ENCODE peak calls at places on chromosomes 12 and 14, in seven cellular contexts. P is Panc1, Q is SK-N-SH, Y is HCT116, V is HepG2, C is GM12878, M is K562. X is an unnamed sample.

GRCh38 chr12:21998782-21999181 is 47.2 kb upstream of the CMAS start:
- DNase-seq in M (no peak), V (no peak), Y (no peak), P (no peak), Q (no peak), C (no peak), X (no peak)

GRCh38 chr12:106128526-106129430 is 10.0 kb downstream of the NUAK1 start:
- DNase-seq in P (no peak), Q (no peak), V (no peak), Y (no peak), C (no peak), M (no peak), X (no peak)

GRCh38 chr12:113757223-113758002 is 208.7 kb downstream of the RBM19 start:
- DNase-seq in V (no peak), P (no peak), C (no peak), Y (peak; percentile 4), Q (no peak), M (no peak), X (no peak)

GRCh38 chr12:130762319-130762675 is 46.2 kb upstream of the RIMBP2 start:
- DNase-seq in M (no peak), Y (no peak), Q (no peak), C (no peak), P (no peak), V (no peak), X (no peak)

GRCh38 chr12:2117541-2117940 is 64.8 kb downstream of the CACNA1C start:
- DNase-seq in M (no peak), Q (no peak), P (no peak), C (no peak), Y (no peak), V (no peak), X (no peak)

GRCh38 chr12:9869307-9870161 is at the start of gene CLEC2B:
- DNase-seq in P (no peak), C (peak; percentile 40), Q (no peak), M (no peak), V (no peak), Y (no peak), X (no peak)

GRCh38 chr12:19959353-19959752 is 409.0 kb upstream of the PDE3A start:
- DNase-seq in Q (no peak), V (no peak), M (no peak), P (no peak), C (no peak), Y (no peak), X (no peak)

GRCh38 chr14:24535737-24536136 is 27.7 kb upstream of the CMA1 start:
- DNase-seq in V (no peak), P (no peak), Y (no peak), Q (no peak), C (no peak), M (no peak), X (no peak)

GRCh38 chr12:115149279-115149678 is 465.3 kb upstream of the TBX3 start:
- DNase-seq in M (no peak), Y (no peak), C (no peak), Q (no peak), V (no peak), P (no peak), X (no peak)

GRCh38 chr12:54019111-54019811 is 9.0 kb upstream of the HOXC6 start:
- DNase-seq in M (peak; percentile 42), V (no peak), Q (no peak), P (no peak), C (no peak), Y (no peak), X (peak; percentile 68)

GRCh38 chr12:1800646-1801284 is 19.6 kb upstream of the LRTM2 start:
- DNase-seq in V (peak; percentile 37), P (no peak), Y (no peak), M (no peak), C (no peak), Q (peak; percentile 68), X (no peak)

GRCh38 chr12:6917491-6918231 is 3.3 kb downstream of the ENO2 start:
- DNase-seq in M (no peak), Y (no peak), Q (no peak), C (no peak), P (no peak), V (no peak), X (no peak)

GRCh38 chr12:62900686-62901272 is 34.2 kb downstream of the PPM1H start:
- DNase-seq in V (peak; percentile 91), Y (no peak), P (no peak), M (no peak), C (no peak), Q (no peak), X (no peak)

GRCh38 chr12:50442178-50442908 is 41.7 kb downstream of the LARP4 start:
- DNase-seq in M (no peak), P (no peak), C (no peak), Q (no peak), Y (no peak), V (no peak), X (no peak)

GRCh38 chr12:53174881-53175491 is 5.5 kb upstream of the ZNF740 start:
- DNase-seq in M (peak; percentile 22), P (no peak), V (peak; percentile 94), Q (no peak), Y (no peak), C (no peak), X (no peak)

GRCh38 chr14:20455355-20456300 is 602 bp downstream of the APEX1 start:
- DNase-seq in Y (no peak), C (no peak), Q (peak; percentile 80), M (peak; percentile 58), V (no peak), P (no peak), X (no peak)

GRCh38 chr14:68283378-68284123 is 464.0 kb downstream of the RAD51B start:
- DNase-seq in C (peak; percentile 95), P (no peak), Y (no peak), V (no peak), Q (no peak), M (no peak), X (no peak)

GRCh38 chr14:75032939-75033338 is 18.3 kb downstream of the MLH3 start:
- DNase-seq in Y (no peak), V (no peak), M (no peak), C (no peak), Q (peak; percentile 26), P (no peak), X (no peak)

GRCh38 chr14:70622111-70622712 is 19.5 kb upstream of the TTC9 start:
- DNase-seq in P (no peak), V (peak; percentile 64), Y (peak; percentile 53), C (no peak), M (no peak), Q (peak; percentile 56), X (peak; percentile 75)

GRCh38 chr12:57215668-57216013 is 953 bp upstream of the NXPH4 start:
- DNase-seq in C (no peak), Q (no peak), V (no peak), M (no peak), P (no peak), Y (no peak), X (no peak)

GRCh38 chr14:77885363-77885762 is 85.5 kb downstream of the ADCK1 start:
- DNase-seq in V (no peak), P (no peak), Q (no peak), M (peak; percentile 22), Y (no peak), C (no peak), X (no peak)

GRCh38 chr12:109997393-109997792 is 1.2 kb upstream of the GIT2 start:
- DNase-seq in C (no peak), M (no peak), Q (no peak), Y (no peak), V (no peak), P (no peak), X (no peak)

GRCh38 chr12:116559080-116559329 is 176 bp upstream of the MAP1LC3B2 start:
- DNase-seq in V (no peak), Y (no peak), P (no peak), Q (no peak), C (peak; percentile 78), M (peak; percentile 18), X (no peak)

GRCh38 chr12:129083121-129083520 is 229.8 kb downstream of the GLT1D1 start:
- DNase-seq in C (no peak), P (no peak), M (no peak), Y (no peak), Q (no peak), V (no peak), X (no peak)

GRCh38 chr14:88323520-88324199 is 591 bp upstream of the KCNK10 start:
- DNase-seq in Y (no peak), M (no peak), Q (peak; percentile 82), V (no peak), C (no peak), P (no peak), X (no peak)

GRCh38 chr14:105980224-105980623 is 453.8 kb downstream of the TMEM121 start:
- DNase-seq in P (no peak), M (no peak), C (no peak), Y (no peak), V (no peak), Q (no peak), X (no peak)

GRCh38 chr14:98136019-98136418 is 1136.0 kb downstream of the BCL11B start:
- DNase-seq in P (no peak), V (no peak), Q (no peak), Y (no peak), C (no peak), M (no peak), X (no peak)

GRCh38 chr12:111268738-111269572 is 99.9 kb downstream of the PHETA1 start:
- DNase-seq in C (no peak), V (no peak), Y (peak; percentile 6), Q (peak; percentile 60), P (no peak), M (peak; percentile 59), X (no peak)
- TF ChIP-seq SIN3A in C (no peak), V (no peak), Y (no peak), Q (no peak), P (no peak), M (no peak), X (no peak)

DNA sequence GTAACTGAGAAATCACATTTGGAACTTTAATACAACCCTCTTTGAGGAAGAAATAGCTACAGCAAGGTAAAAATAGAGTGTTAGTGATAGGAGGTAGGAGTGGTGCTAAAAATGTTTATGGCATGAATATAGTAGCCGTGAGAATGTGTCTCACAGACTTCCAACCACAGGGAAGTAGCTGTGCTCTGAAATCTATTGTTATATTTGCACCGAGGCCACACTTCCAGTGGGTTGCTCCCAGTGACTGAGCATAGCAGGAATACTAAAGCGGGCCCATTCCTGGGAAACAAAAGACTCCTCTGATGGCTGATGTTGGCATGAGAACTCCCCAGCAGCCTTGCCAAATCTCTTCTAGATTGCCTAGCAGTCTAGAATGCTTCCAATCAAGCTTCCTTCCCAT is 174.1 kb upstream of the PLXNC1 start:
- DNase-seq in C (no peak), V (no peak), Y (no peak), P (no peak), Q (no peak), M (no peak), X (no peak)
- TF ChIP-seq SIN3A in C (no peak), V (no peak), Y (no peak), P (no peak), Q (no peak), M (no peak), X (no peak)

GRCh38 chr14:38098074-38098846 is 109.4 kb upstream of the SSTR1 start:
- DNase-seq in Q (no peak), C (no peak), M (no peak), V (no peak), P (no peak), Y (no peak), X (no peak)
- TF ChIP-seq SIN3A in Q (no peak), C (no peak), M (no peak), V (no peak), P (no peak), Y (no peak), X (no peak)

DNA sequence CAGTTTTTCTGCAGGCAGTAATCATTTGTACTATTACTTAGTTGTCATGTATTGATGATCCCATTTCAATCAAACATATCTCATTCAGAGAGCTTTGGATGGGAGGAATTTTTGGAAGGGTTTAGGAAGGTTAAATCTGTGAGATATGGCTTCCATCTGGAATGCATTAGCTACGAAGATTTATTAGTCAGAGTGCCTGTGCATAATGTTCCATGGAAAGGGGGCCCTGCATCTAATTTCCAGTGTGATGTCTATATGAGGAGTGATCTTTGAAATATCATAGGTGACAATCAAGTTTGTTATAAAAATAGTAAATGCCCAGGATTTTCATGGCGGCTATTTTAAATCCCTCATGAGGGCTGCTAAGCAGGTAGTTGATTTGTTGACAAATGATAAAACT is 494.9 kb downstream of the EGLN3 start:
- DNase-seq in V (no peak), M (no peak), C (no peak), P (no peak), Q (peak; percentile 39), Y (no peak), X (no peak)
- TF ChIP-seq SIN3A in V (no peak), M (no peak), C (no peak), P (no peak), Q (no peak), Y (no peak), X (no peak)